ENCODE peak calls at places on chromosomes 5 and 9, in four cellular contexts. C, V, E and X are unnamed samples.

GRCh38 chr5:3145641-3146040 is 394.2 kb upstream of the IRX2 start:
- DNase-seq in E (no peak), C (no peak), V (no peak), X (no peak)

GRCh38 chr5:159198063-159199036 is 11.0 kb downstream of the RNF145 start:
- DNase-seq in E (no peak), V (no peak), C (no peak), X (no peak)

GRCh38 chr9:16275795-16276624 is 594.5 kb downstream of the BNC2 start:
- DNase-seq in E (peak), V (no peak), C (peak), X (no peak)

GRCh38 chr9:92954078-92954861 is 6.9 kb downstream of the FGD3 start:
- DNase-seq in C (peak), E (no peak), V (no peak), X (no peak)

GRCh38 chr9:131995382-131995781 is 84.3 kb downstream of the MED27 start:
- DNase-seq in V (no peak), E (no peak), C (no peak), X (peak)

GRCh38 chr9:124934290-124934689 is 6.6 kb downstream of the GOLGA1 start:
- DNase-seq in E (no peak), V (no peak), C (no peak), X (no peak)

GRCh38 chr9:20611751-20612287 is 10.5 kb downstream of the MLLT3 start:
- DNase-seq in E (no peak), V (no peak), C (no peak), X (peak)

GRCh38 chr9:30382271-30382670 is 2002.2 kb upstream of the ACO1 start:
- DNase-seq in V (no peak), E (no peak), C (no peak), X (peak)

GRCh38 chr5:163540711-163541110 is 35.3 kb downstream of the MAT2B start:
- DNase-seq in E (no peak), V (no peak), C (no peak), X (no peak)

GRCh38 chr5:179858241-179858585 is 404 bp downstream of the MRNIP start:
- DNase-seq in E (no peak), C (no peak), V (no peak), X (peak)

GRCh38 chr5:41793156-41793770 is 77.0 kb downstream of the OXCT1 start:
- DNase-seq in E (no peak), C (no peak), V (no peak), X (no peak)

GRCh38 chr5:146447734-146448380 is 724 bp downstream of the TCERG1 start:
- DNase-seq in E (no peak), C (no peak), V (no peak), X (peak)

GRCh38 chr5:158895573-158895972 is 204.1 kb downstream of the EBF1 start:
- DNase-seq in V (no peak), C (no peak), E (no peak), X (no peak)

GRCh38 chr5:59216845-59217244 is 634.0 kb downstream of the RAB3C start:
- DNase-seq in V (no peak), E (no peak), C (no peak), X (no peak)

GRCh38 chr5:114377946-114378345 is 16.1 kb downstream of the KCNN2 start:
- DNase-seq in C (no peak), E (no peak), V (no peak), X (no peak)

GRCh38 chr5:145856285-145856818 is 16.5 kb downstream of the GRXCR2 start:
- DNase-seq in C (peak), E (peak), V (no peak), X (peak)

GRCh38 chr9:112241491-112241890 is 66.4 kb upstream of the SUSD1 start:
- DNase-seq in E (no peak), V (no peak), C (no peak), X (no peak)

GRCh38 chr5:34708777-34709176 is 52.6 kb downstream of the RAI14 start:
- DNase-seq in C (no peak), E (no peak), V (no peak), X (no peak)
- TF ChIP-seq POLR2A in C (no peak), E (no peak), V (no peak), X (no peak)

DNA sequence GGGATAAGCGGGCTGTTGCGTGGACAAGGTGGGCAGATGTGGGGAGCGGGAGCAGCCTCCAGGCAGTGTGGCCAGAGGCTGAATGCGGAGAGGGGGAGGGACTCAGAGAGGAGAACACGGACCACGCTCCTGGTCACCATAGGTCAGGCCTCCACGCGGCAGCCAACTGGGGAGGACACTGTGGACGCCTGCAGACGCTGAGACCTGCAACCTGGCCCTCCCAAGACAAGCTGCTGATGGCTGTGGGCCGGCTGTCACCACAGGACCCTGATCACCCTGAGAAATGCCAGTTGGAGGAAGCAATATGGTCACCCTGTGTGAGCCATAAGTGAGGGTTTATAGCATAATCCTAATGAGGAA is 16.8 kb downstream of the LPCAT1 start:
- DNase-seq in V (no peak), C (no peak), E (no peak), X (no peak)
- TF ChIP-seq POLR2A in V (no peak), C (no peak), E (no peak), X (no peak)

GRCh38 chr5:66829826-66830225 is 233.6 kb downstream of the MAST4 start:
- DNase-seq in E (no peak), V (no peak), C (no peak), X (no peak)
- TF ChIP-seq POLR2A in E (no peak), V (no peak), C (no peak), X (no peak)

DNA sequence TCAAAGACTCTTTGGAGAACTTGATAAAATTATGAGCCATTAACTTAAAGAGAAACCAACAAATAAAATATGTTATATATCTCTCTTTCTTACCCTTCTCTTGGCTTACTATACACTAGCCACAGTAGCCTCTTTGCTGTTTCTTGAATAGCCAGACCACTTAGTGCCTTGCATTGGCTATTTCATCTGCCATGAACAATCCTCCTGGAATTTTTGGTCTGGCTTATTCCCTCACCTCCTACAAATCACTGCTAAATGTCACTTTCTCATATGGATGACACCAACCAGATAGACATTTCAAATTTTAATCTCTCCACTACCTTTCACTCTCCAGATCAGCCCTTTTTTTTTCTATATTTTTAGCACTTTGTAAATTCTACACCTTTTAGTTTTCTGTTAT is 1581.7 kb downstream of the EFNA5 start:
- DNase-seq in V (no peak), C (no peak), E (no peak), X (no peak)
- TF ChIP-seq POLR2A in V (no peak), C (no peak), E (no peak), X (no peak)

GRCh38 chr9:37126214-37126788 is 5.9 kb downstream of the ZCCHC7 start:
- DNase-seq in E (no peak), V (no peak), C (no peak), X (peak)

GRCh38 chr9:37117956-37118355 is 2.4 kb upstream of the ZCCHC7 start:
- DNase-seq in C (no peak), V (no peak), E (no peak), X (no peak)

GRCh38 chr9:37119907-37120839 is at the start of gene ZCCHC7:
- DNase-seq in E (peak), V (peak), C (peak), X (peak)

GRCh38 chr9:37119360-37119759 is 1.0 kb upstream of the ZCCHC7 start:
- DNase-seq in E (no peak), C (no peak), V (no peak), X (no peak)

GRCh38 chr9:37121881-37122280 is 1.5 kb downstream of the ZCCHC7 start:
- DNase-seq in V (no peak), E (no peak), C (no peak), X (peak)
- TF ChIP-seq POLR2A in V (no peak), E (no peak), C (no peak), X (no peak)

DNA sequence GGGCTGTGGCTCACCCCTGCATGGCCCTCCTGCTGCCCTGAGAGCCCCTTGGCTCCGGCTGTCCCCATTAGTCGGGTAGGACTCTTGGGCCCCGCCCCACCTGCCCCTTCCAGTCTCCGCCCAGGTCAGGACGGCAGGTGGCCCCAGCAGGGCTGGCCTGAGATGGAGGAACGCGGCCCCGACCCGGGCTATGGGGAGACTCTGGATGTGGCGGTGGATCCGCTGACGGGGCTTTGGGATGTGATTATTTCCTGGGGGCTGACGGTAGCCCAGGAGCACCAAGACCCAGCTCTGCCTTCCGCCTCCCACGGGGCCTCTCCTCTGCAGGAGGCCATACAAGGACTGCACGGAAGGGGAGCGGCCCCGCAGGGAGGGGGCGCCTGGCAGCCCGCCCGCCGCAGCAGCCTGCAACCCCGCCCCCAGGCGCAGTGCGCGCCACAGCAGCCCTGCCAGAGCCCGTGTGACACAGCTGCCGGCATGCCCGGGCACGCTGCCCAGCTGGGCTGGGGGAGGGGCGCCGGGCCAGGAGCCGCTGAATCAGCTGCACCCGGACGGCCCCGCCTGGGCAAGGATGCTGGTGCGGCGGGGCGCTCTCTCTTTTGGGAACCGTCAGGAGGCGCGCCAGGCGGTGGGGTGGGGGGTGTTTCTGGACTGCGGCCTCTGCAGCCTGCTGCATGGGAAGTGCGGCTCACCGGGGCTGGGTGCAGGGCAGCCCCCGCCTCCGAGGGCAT is 9.2 kb downstream of the TMEM250 start:
- DNase-seq in C (peak), V (peak), E (peak), X (peak)
- TF ChIP-seq POLR2A in C (no peak), V (peak), E (no peak), X (peak)

GRCh38 chr9:114341991-114342390 is 12.3 kb downstream of the ORM2 start:
- DNase-seq in E (no peak), C (no peak), V (no peak), X (no peak)

GRCh38 chr9:114341152-114341830 is 11.6 kb downstream of the ORM2 start:
- DNase-seq in C (no peak), E (no peak), V (no peak), X (no peak)

GRCh38 chr9:114338187-114338586 is 8.5 kb downstream of the ORM2 start:
- DNase-seq in V (no peak), E (no peak), C (no peak), X (no peak)

GRCh38 chr9:114336699-114337395 is 7.2 kb downstream of the ORM2 start:
- DNase-seq in C (no peak), V (no peak), E (no peak), X (no peak)

DNA sequence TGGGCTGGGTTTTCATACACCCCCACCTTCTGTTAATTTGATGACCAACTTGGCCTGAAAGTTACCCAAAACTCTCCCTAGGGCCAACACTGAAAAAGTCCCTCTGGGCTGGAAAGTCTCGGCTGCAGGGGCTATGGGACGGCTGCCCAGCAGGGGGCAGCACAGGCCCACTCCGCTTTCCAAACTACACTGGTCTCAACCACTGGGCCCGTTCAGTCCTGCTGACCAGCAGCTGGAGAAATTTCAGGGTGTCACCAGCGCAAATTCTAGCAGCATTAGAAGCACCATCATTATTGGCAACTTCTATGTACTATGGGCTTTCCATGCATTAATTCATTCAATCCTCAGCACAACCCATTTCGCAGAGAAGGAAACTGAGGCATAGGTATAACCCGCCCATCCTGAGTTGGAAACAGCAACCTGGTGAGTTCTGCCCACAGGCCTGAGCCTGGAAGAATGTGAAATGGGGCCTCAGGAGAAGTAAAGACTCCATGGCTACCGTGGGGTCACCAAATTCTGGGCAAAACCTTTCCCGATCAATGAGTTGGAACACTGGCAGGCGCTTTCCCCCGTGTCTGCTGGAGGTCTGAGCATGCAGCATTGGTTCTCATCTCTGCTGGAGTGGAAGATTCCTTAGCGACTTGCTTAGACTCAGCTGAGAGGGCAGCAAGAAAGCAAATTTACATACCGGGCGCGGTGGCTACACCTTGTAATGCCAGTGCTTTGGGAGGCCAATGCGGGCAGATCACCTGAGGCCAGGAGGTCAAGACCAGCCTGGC is 9.7 kb downstream of the ORM2 start:
- DNase-seq in C (no peak), E (peak), V (no peak), X (peak)
- TF ChIP-seq POLR2A in C (no peak), E (no peak), V (no peak), X (no peak)

GRCh38 chr5:69492391-69493234 is at the start of gene OCLN:
- DNase-seq in C (peak), E (no peak), V (no peak), X (peak)
- TF ChIP-seq POLR2A in C (peak), E (no peak), V (no peak), X (no peak)

DNA sequence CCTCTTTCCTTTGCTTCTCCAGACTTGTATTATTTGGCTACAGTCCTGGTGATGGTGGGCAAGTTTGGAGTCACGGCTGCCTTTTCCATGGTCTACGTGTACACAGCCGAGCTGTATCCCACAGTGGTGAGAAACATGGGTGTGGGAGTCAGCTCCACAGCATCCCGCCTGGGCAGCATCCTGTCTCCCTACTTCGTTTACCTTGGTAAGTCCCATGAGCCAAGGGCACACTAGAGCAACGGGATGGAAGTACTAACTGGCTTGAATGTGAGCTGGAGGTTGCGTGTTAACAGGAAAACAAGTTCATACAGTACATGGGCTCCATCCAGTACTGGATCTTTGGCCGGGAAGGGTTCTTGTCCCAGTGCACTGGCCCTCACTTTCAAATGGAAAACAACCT is 22.9 kb downstream of the SLC22A5 start:
- DNase-seq in E (no peak), C (no peak), V (no peak), X (no peak)
- TF ChIP-seq POLR2A in E (no peak), C (no peak), V (no peak), X (no peak)

GRCh38 chr9:19230356-19231125 is at the start of gene DENND4C:
- DNase-seq in E (peak), V (peak), C (peak), X (peak)
- TF ChIP-seq POLR2A in E (peak), V (peak), C (peak), X (peak)